ENCODE peak calls at places on chromosomes 16 and 17, in ten cellular contexts. One of them, this sample, is unnamed. For H3K9me3, the result is how much of the 10 kb centered on the place peaks cover.

GRCh38 chr17:75103601-75104554 is 5.9 kb upstream of the ARMC7 start:
- DNase-seq in CD8-positive, alpha-beta T cell: no peak
- DNase-seq in fibroblast of lung: no peak
- DNase-seq in ascending aorta: no peak
- DNase-seq in OCI-LY7: no peak
- DNase-seq in tibial nerve: no peak
- DNase-seq in cardiac muscle cell: no peak
- DNase-seq in heart left ventricle: no peak
- DNase-seq in transverse colon: no peak
- DNase-seq in breast epithelium: no peak
- DNase-seq in this sample: no peak

GRCh38 chr16:15780805-15781204 is 76.0 kb downstream of the MYH11 start:
- DNase-seq in breast epithelium: no peak
- DNase-seq in fibroblast of lung: no peak
- DNase-seq in cardiac muscle cell: no peak
- DNase-seq in transverse colon: no peak
- DNase-seq in heart left ventricle: no peak
- DNase-seq in CD8-positive, alpha-beta T cell: no peak
- DNase-seq in ascending aorta: no peak
- DNase-seq in OCI-LY7: no peak
- DNase-seq in tibial nerve: no peak
- DNase-seq in this sample: no peak

GRCh38 chr17:49815761-49816281 is 27.3 kb downstream of the KAT7 start:
- DNase-seq in breast epithelium: no peak
- DNase-seq in OCI-LY7: no peak
- DNase-seq in cardiac muscle cell: no peak
- DNase-seq in CD8-positive, alpha-beta T cell: no peak
- DNase-seq in transverse colon: no peak
- DNase-seq in tibial nerve: no peak
- DNase-seq in fibroblast of lung: no peak
- DNase-seq in heart left ventricle: no peak
- DNase-seq in ascending aorta: no peak
- DNase-seq in this sample: no peak

GRCh38 chr17:58189436-58190146 is 2.9 kb upstream of the EPX start:
- DNase-seq in tibial nerve: peak
- DNase-seq in heart left ventricle: no peak
- DNase-seq in transverse colon: no peak
- DNase-seq in CD8-positive, alpha-beta T cell: no peak
- DNase-seq in ascending aorta: no peak
- DNase-seq in cardiac muscle cell: peak
- DNase-seq in breast epithelium: no peak
- DNase-seq in OCI-LY7: no peak
- DNase-seq in fibroblast of lung: peak
- DNase-seq in this sample: peak

GRCh38 chr17:66555605-66556004 is 253.2 kb downstream of the PRKCA start:
- DNase-seq in cardiac muscle cell: no peak
- DNase-seq in CD8-positive, alpha-beta T cell: no peak
- DNase-seq in transverse colon: no peak
- DNase-seq in breast epithelium: no peak
- DNase-seq in heart left ventricle: no peak
- DNase-seq in fibroblast of lung: no peak
- DNase-seq in ascending aorta: no peak
- DNase-seq in OCI-LY7: no peak
- DNase-seq in tibial nerve: no peak
- DNase-seq in this sample: no peak

GRCh38 chr17:59830846-59831486 is 61.8 kb downstream of the TUBD1 start:
- DNase-seq in CD8-positive, alpha-beta T cell: no peak
- DNase-seq in OCI-LY7: no peak
- DNase-seq in breast epithelium: no peak
- DNase-seq in cardiac muscle cell: no peak
- DNase-seq in tibial nerve: no peak
- DNase-seq in heart left ventricle: no peak
- DNase-seq in fibroblast of lung: no peak
- DNase-seq in transverse colon: no peak
- DNase-seq in ascending aorta: no peak
- DNase-seq in this sample: no peak

GRCh38 chr17:64328036-64328874 is 62.4 kb downstream of the PECAM1 start:
- DNase-seq in heart left ventricle: no peak
- DNase-seq in OCI-LY7: no peak
- DNase-seq in CD8-positive, alpha-beta T cell: no peak
- DNase-seq in transverse colon: no peak
- DNase-seq in breast epithelium: no peak
- DNase-seq in cardiac muscle cell: peak
- DNase-seq in tibial nerve: no peak
- DNase-seq in fibroblast of lung: no peak
- DNase-seq in ascending aorta: no peak
- DNase-seq in this sample: no peak

GRCh38 chr17:82216301-82217119 is 3.9 kb upstream of the CCDC57 start:
- DNase-seq in tibial nerve: peak
- DNase-seq in transverse colon: peak
- DNase-seq in OCI-LY7: no peak
- DNase-seq in heart left ventricle: peak
- DNase-seq in CD8-positive, alpha-beta T cell: no peak
- DNase-seq in fibroblast of lung: peak
- DNase-seq in ascending aorta: peak
- DNase-seq in cardiac muscle cell: peak
- DNase-seq in breast epithelium: no peak
- DNase-seq in this sample: peak

DNA sequence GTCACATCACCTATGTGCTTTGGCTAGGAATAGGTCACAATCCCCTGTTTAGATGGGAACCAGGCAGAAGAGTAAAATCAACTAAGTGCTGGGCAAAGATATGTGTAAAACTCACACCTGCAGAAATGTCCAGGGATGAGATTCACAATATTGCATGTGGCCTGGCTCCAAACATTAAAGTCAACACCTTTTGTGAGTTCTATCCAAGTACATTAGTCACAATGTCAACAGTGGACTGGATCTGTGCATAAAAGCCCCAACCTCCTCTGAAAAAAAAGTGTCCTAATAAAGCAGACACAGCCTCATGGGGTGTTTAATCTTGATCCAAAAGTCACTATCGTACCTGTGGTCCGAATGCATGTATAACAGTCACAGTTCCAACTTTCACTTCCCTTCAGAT is 1990.3 kb downstream of the TP53TG3F start:
- DNase-seq in tibial nerve: no peak
- DNase-seq in fibroblast of lung: no peak
- DNase-seq in breast epithelium: no peak
- DNase-seq in heart left ventricle: no peak
- DNase-seq in OCI-LY7: no peak
- DNase-seq in cardiac muscle cell: no peak
- DNase-seq in ascending aorta: no peak
- DNase-seq in transverse colon: no peak
- DNase-seq in CD8-positive, alpha-beta T cell: no peak
- DNase-seq in this sample: no peak
- H3K9me3 ChIP-seq in tibial nerve: under half
- H3K9me3 ChIP-seq in fibroblast of lung: under half
- H3K9me3 ChIP-seq in breast epithelium: under half
- H3K9me3 ChIP-seq in heart left ventricle: half or more
- H3K9me3 ChIP-seq in OCI-LY7: under half
- H3K9me3 ChIP-seq in cardiac muscle cell: under half
- H3K9me3 ChIP-seq in ascending aorta: under half
- H3K9me3 ChIP-seq in transverse colon: under half
- H3K9me3 ChIP-seq in CD8-positive, alpha-beta T cell: under half
- H3K9me3 ChIP-seq in this sample: under half

DNA sequence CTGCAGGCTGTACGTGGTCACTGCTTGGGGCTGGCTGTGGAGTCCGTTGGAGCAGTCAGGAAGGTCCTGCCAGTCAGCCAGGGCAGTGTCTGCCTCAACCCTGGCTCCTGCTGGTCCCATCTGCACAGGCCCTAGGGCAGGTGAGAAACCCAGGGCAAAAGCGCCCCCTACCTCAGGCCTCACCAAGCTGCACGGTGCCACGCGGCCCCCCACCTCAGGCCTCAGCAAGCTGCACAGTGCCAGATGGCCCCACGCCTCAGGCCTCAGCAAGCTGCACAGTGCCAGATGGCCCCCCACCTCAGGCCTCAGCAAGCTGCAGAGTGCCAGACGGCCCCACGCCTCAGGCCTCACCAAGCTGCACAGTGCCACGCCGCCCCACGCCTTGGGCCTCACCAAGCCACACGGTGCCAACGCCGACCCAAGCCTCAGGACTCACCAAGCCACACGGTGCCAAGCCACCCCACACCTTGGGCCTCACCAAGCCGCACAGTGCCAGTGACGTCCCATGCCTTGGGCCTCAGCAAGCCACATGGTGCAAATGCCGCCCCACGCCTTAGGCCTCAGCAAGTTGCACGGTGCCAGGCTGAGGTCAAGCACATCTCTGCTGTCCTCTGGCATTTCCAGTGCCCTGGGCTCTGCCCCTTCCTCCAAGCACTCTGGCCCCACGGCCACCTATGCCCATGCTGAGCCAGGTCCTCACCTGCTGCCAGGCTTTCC is 5.5 kb downstream of the TMEM204 start:
- DNase-seq in transverse colon: no peak
- DNase-seq in OCI-LY7: peak
- DNase-seq in cardiac muscle cell: no peak
- DNase-seq in breast epithelium: no peak
- DNase-seq in fibroblast of lung: no peak
- DNase-seq in ascending aorta: no peak
- DNase-seq in tibial nerve: no peak
- DNase-seq in heart left ventricle: peak
- DNase-seq in CD8-positive, alpha-beta T cell: no peak
- DNase-seq in this sample: no peak
- TF ChIP-seq CTCF in transverse colon: no peak
- TF ChIP-seq CTCF in OCI-LY7: peak
- TF ChIP-seq CTCF in cardiac muscle cell: no peak
- TF ChIP-seq CTCF in breast epithelium: no peak
- TF ChIP-seq CTCF in fibroblast of lung: no peak
- TF ChIP-seq CTCF in ascending aorta: no peak
- TF ChIP-seq CTCF in tibial nerve: no peak
- TF ChIP-seq CTCF in heart left ventricle: no peak
- TF ChIP-seq CTCF in CD8-positive, alpha-beta T cell: no peak
- TF ChIP-seq CTCF in this sample: no peak

GRCh38 chr16:35364263-35364662 is 1904.9 kb downstream of the TP53TG3F start:
- DNase-seq in breast epithelium: no peak
- DNase-seq in transverse colon: no peak
- DNase-seq in fibroblast of lung: no peak
- DNase-seq in cardiac muscle cell: no peak
- DNase-seq in CD8-positive, alpha-beta T cell: no peak
- DNase-seq in ascending aorta: no peak
- DNase-seq in heart left ventricle: no peak
- DNase-seq in tibial nerve: no peak
- DNase-seq in OCI-LY7: no peak
- DNase-seq in this sample: no peak

GRCh38 chr16:35365675-35366074 is 1906.3 kb downstream of the TP53TG3F start:
- DNase-seq in ascending aorta: no peak
- DNase-seq in cardiac muscle cell: no peak
- DNase-seq in CD8-positive, alpha-beta T cell: no peak
- DNase-seq in transverse colon: no peak
- DNase-seq in fibroblast of lung: no peak
- DNase-seq in heart left ventricle: no peak
- DNase-seq in OCI-LY7: no peak
- DNase-seq in breast epithelium: no peak
- DNase-seq in tibial nerve: no peak
- DNase-seq in this sample: no peak

GRCh38 chr16:35363510-35363909 is 1904.1 kb downstream of the TP53TG3F start:
- DNase-seq in CD8-positive, alpha-beta T cell: no peak
- DNase-seq in OCI-LY7: no peak
- DNase-seq in transverse colon: no peak
- DNase-seq in fibroblast of lung: no peak
- DNase-seq in ascending aorta: no peak
- DNase-seq in heart left ventricle: no peak
- DNase-seq in breast epithelium: no peak
- DNase-seq in cardiac muscle cell: no peak
- DNase-seq in tibial nerve: no peak
- DNase-seq in this sample: no peak
- H3K9me3 ChIP-seq in CD8-positive, alpha-beta T cell: under half
- H3K9me3 ChIP-seq in OCI-LY7: under half
- H3K9me3 ChIP-seq in transverse colon: under half
- H3K9me3 ChIP-seq in fibroblast of lung: under half
- H3K9me3 ChIP-seq in ascending aorta: under half
- H3K9me3 ChIP-seq in heart left ventricle: under half
- H3K9me3 ChIP-seq in breast epithelium: under half
- H3K9me3 ChIP-seq in cardiac muscle cell: under half
- H3K9me3 ChIP-seq in tibial nerve: under half
- H3K9me3 ChIP-seq in this sample: under half

GRCh38 chr17:38749222-38750043 is 1.3 kb upstream of the PCGF2 start:
- DNase-seq in transverse colon: peak
- DNase-seq in ascending aorta: no peak
- DNase-seq in breast epithelium: peak
- DNase-seq in cardiac muscle cell: peak
- DNase-seq in tibial nerve: peak
- DNase-seq in heart left ventricle: peak
- DNase-seq in fibroblast of lung: peak
- DNase-seq in OCI-LY7: no peak
- DNase-seq in CD8-positive, alpha-beta T cell: no peak
- DNase-seq in this sample: peak

GRCh38 chr17:38746893-38747384 is 1.2 kb downstream of the PCGF2 start:
- DNase-seq in breast epithelium: no peak
- DNase-seq in fibroblast of lung: no peak
- DNase-seq in transverse colon: no peak
- DNase-seq in CD8-positive, alpha-beta T cell: no peak
- DNase-seq in tibial nerve: no peak
- DNase-seq in heart left ventricle: peak
- DNase-seq in ascending aorta: no peak
- DNase-seq in cardiac muscle cell: no peak
- DNase-seq in OCI-LY7: peak
- DNase-seq in this sample: no peak

GRCh38 chr17:38746004-38746892 is 1.9 kb downstream of the PCGF2 start:
- DNase-seq in breast epithelium: no peak
- DNase-seq in heart left ventricle: peak
- DNase-seq in cardiac muscle cell: no peak
- DNase-seq in tibial nerve: no peak
- DNase-seq in fibroblast of lung: no peak
- DNase-seq in OCI-LY7: peak
- DNase-seq in CD8-positive, alpha-beta T cell: no peak
- DNase-seq in transverse colon: no peak
- DNase-seq in ascending aorta: no peak
- DNase-seq in this sample: no peak

GRCh38 chr17:38748329-38749221 is at the start of gene PCGF2:
- DNase-seq in transverse colon: peak
- DNase-seq in ascending aorta: peak
- DNase-seq in tibial nerve: peak
- DNase-seq in cardiac muscle cell: peak
- DNase-seq in heart left ventricle: peak
- DNase-seq in OCI-LY7: peak
- DNase-seq in fibroblast of lung: peak
- DNase-seq in CD8-positive, alpha-beta T cell: no peak
- DNase-seq in breast epithelium: peak
- DNase-seq in this sample: peak

DNA sequence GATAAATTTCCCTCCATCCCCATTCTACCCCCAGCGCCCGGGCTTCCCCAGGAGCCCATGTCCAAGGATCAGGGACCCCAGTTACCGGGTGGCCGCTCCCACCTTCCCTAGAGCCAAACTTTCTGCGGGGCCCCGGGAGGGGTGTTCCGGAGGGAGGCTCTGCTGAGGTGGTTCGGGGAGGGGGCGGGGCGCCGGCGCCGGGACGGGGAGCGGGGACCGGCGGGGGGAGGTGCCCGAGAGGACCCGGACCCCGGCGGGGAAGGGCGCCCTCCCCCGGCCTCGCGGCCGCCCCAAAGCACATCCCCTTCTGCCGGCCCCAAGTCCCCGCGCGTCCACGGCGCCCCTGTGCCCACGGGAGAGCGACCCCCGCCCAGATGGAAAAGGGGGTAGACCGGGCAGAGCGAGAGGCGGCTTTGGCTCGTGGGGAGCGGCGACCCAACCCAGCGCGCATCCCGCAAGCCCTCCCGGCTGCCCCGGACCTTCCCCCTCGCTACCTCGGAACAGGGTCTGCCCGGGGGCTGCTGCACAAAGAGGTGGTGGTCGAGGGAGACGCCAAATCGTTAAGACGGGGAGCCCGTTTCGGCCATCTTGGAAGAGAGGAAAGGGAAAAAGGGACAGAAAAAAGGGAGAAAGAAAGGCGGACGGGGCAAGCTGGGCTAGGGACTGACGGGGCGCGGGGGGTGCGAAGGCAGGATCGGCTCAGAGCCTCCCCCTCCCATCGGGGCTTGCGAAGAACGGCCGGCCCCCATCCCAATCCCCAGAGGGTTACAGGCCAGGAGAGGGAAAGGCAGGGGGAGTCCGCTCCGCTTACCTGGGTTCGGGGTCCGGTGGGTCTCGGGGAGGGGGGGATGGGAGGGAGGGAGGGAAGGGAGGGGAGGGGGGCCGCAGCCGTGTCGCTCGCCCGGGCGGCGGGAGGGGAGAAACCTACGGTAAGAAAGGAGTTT is 479 bp downstream of the PCGF2 start:
- DNase-seq in heart left ventricle: peak
- DNase-seq in ascending aorta: no peak
- DNase-seq in CD8-positive, alpha-beta T cell: no peak
- DNase-seq in OCI-LY7: peak
- DNase-seq in tibial nerve: peak
- DNase-seq in cardiac muscle cell: peak
- DNase-seq in transverse colon: peak
- DNase-seq in fibroblast of lung: no peak
- DNase-seq in breast epithelium: no peak
- DNase-seq in this sample: no peak
- TF ChIP-seq CTCF in heart left ventricle: no peak
- TF ChIP-seq CTCF in ascending aorta: no peak
- TF ChIP-seq CTCF in CD8-positive, alpha-beta T cell: no peak
- TF ChIP-seq CTCF in OCI-LY7: peak
- TF ChIP-seq CTCF in tibial nerve: peak
- TF ChIP-seq CTCF in cardiac muscle cell: no peak
- TF ChIP-seq CTCF in transverse colon: peak
- TF ChIP-seq CTCF in fibroblast of lung: no peak
- TF ChIP-seq CTCF in breast epithelium: no peak
- TF ChIP-seq CTCF in this sample: no peak

This sample was measured in body of pancreas.